ENCODE peak calls at places on chromosomes 6 and 20, in nine cellular contexts. One of them, this sample, is unnamed. For H3K4me1, the result is how much of the 10 kb centered on the place peaks cover.

GRCh38 chr6:121086876-121087275 is 247.4 kb downstream of the TBC1D32 start:
- DNase-seq in cardiac muscle cell: no peak
- DNase-seq in stomach: no peak
- DNase-seq in left ventricle myocardium inferior: no peak
- DNase-seq in tibial nerve: no peak
- DNase-seq in right atrium auricular region: no peak
- DNase-seq in breast epithelium: no peak
- DNase-seq in CD8-positive, alpha-beta T cell: no peak
- DNase-seq in HCT116: no peak
- DNase-seq in this sample: no peak

GRCh38 chr6:106783631-106784566 is 154.5 kb downstream of the QRSL1 start:
- DNase-seq in breast epithelium: no peak
- DNase-seq in CD8-positive, alpha-beta T cell: no peak
- DNase-seq in left ventricle myocardium inferior: no peak
- DNase-seq in stomach: no peak
- DNase-seq in tibial nerve: no peak
- DNase-seq in cardiac muscle cell: no peak
- DNase-seq in HCT116: no peak
- DNase-seq in right atrium auricular region: no peak
- DNase-seq in this sample: no peak

GRCh38 chr6:28165566-28165965 is 23.9 kb downstream of the ZKSCAN8 start:
- DNase-seq in tibial nerve: no peak
- DNase-seq in left ventricle myocardium inferior: no peak
- DNase-seq in cardiac muscle cell: no peak
- DNase-seq in CD8-positive, alpha-beta T cell: no peak
- DNase-seq in right atrium auricular region: no peak
- DNase-seq in stomach: no peak
- DNase-seq in HCT116: no peak
- DNase-seq in breast epithelium: no peak
- DNase-seq in this sample: no peak

GRCh38 chr6:6614096-6614964 is 25.8 kb downstream of the LY86 start:
- DNase-seq in left ventricle myocardium inferior: no peak
- DNase-seq in CD8-positive, alpha-beta T cell: peak
- DNase-seq in right atrium auricular region: peak
- DNase-seq in stomach: no peak
- DNase-seq in tibial nerve: no peak
- DNase-seq in breast epithelium: peak
- DNase-seq in cardiac muscle cell: no peak
- DNase-seq in HCT116: no peak
- DNase-seq in this sample: peak

GRCh38 chr6:33017024-33017423 is 7.6 kb upstream of the HLA-DOA start:
- DNase-seq in cardiac muscle cell: no peak
- DNase-seq in tibial nerve: no peak
- DNase-seq in HCT116: no peak
- DNase-seq in right atrium auricular region: no peak
- DNase-seq in CD8-positive, alpha-beta T cell: no peak
- DNase-seq in breast epithelium: no peak
- DNase-seq in left ventricle myocardium inferior: no peak
- DNase-seq in stomach: no peak
- DNase-seq in this sample: no peak

GRCh38 chr6:100343678-100344077 is 121.0 kb downstream of the SIM1 start:
- DNase-seq in stomach: no peak
- DNase-seq in tibial nerve: no peak
- DNase-seq in left ventricle myocardium inferior: no peak
- DNase-seq in CD8-positive, alpha-beta T cell: no peak
- DNase-seq in breast epithelium: no peak
- DNase-seq in HCT116: no peak
- DNase-seq in cardiac muscle cell: no peak
- DNase-seq in right atrium auricular region: no peak
- DNase-seq in this sample: no peak

GRCh38 chr6:7580537-7580926 is 9.5 kb upstream of the SNRNP48 start:
- DNase-seq in breast epithelium: no peak
- DNase-seq in tibial nerve: no peak
- DNase-seq in right atrium auricular region: no peak
- DNase-seq in CD8-positive, alpha-beta T cell: no peak
- DNase-seq in HCT116: no peak
- DNase-seq in stomach: no peak
- DNase-seq in cardiac muscle cell: no peak
- DNase-seq in left ventricle myocardium inferior: no peak
- DNase-seq in this sample: no peak

GRCh38 chr6:74899416-74899815 is 306.4 kb downstream of the COL12A1 start:
- DNase-seq in CD8-positive, alpha-beta T cell: no peak
- DNase-seq in tibial nerve: no peak
- DNase-seq in left ventricle myocardium inferior: no peak
- DNase-seq in HCT116: no peak
- DNase-seq in right atrium auricular region: no peak
- DNase-seq in breast epithelium: no peak
- DNase-seq in cardiac muscle cell: no peak
- DNase-seq in stomach: no peak
- DNase-seq in this sample: no peak

GRCh38 chr6:1475169-1475568 is 85.8 kb downstream of the FOXF2 start:
- DNase-seq in tibial nerve: no peak
- DNase-seq in HCT116: no peak
- DNase-seq in stomach: no peak
- DNase-seq in CD8-positive, alpha-beta T cell: no peak
- DNase-seq in right atrium auricular region: no peak
- DNase-seq in breast epithelium: no peak
- DNase-seq in cardiac muscle cell: no peak
- DNase-seq in left ventricle myocardium inferior: no peak
- DNase-seq in this sample: no peak

GRCh38 chr6:5379647-5380242 is 118.4 kb downstream of the FARS2 start:
- DNase-seq in stomach: no peak
- DNase-seq in breast epithelium: no peak
- DNase-seq in cardiac muscle cell: peak
- DNase-seq in left ventricle myocardium inferior: no peak
- DNase-seq in CD8-positive, alpha-beta T cell: no peak
- DNase-seq in right atrium auricular region: no peak
- DNase-seq in tibial nerve: no peak
- DNase-seq in HCT116: peak
- DNase-seq in this sample: no peak

GRCh38 chr6:104640141-104640700 is 219.5 kb downstream of the HACE1 start:
- DNase-seq in stomach: no peak
- DNase-seq in right atrium auricular region: no peak
- DNase-seq in left ventricle myocardium inferior: no peak
- DNase-seq in CD8-positive, alpha-beta T cell: no peak
- DNase-seq in HCT116: no peak
- DNase-seq in cardiac muscle cell: no peak
- DNase-seq in tibial nerve: no peak
- DNase-seq in breast epithelium: no peak
- DNase-seq in this sample: no peak

GRCh38 chr6:49766762-49767161 is 20.3 kb downstream of the PGK2 start:
- DNase-seq in right atrium auricular region: no peak
- DNase-seq in left ventricle myocardium inferior: no peak
- DNase-seq in HCT116: no peak
- DNase-seq in cardiac muscle cell: no peak
- DNase-seq in breast epithelium: no peak
- DNase-seq in CD8-positive, alpha-beta T cell: no peak
- DNase-seq in stomach: no peak
- DNase-seq in tibial nerve: no peak
- DNase-seq in this sample: no peak

GRCh38 chr6:2396856-2397640 is 151.6 kb upstream of the GMDS start:
- DNase-seq in tibial nerve: no peak
- DNase-seq in cardiac muscle cell: no peak
- DNase-seq in left ventricle myocardium inferior: peak
- DNase-seq in right atrium auricular region: peak
- DNase-seq in HCT116: no peak
- DNase-seq in breast epithelium: peak
- DNase-seq in stomach: no peak
- DNase-seq in CD8-positive, alpha-beta T cell: no peak
- DNase-seq in this sample: no peak

GRCh38 chr20:23032056-23032455 is 3.1 kb upstream of the SSTR4 start:
- DNase-seq in left ventricle myocardium inferior: no peak
- DNase-seq in right atrium auricular region: no peak
- DNase-seq in stomach: no peak
- DNase-seq in CD8-positive, alpha-beta T cell: no peak
- DNase-seq in tibial nerve: no peak
- DNase-seq in HCT116: no peak
- DNase-seq in breast epithelium: no peak
- DNase-seq in cardiac muscle cell: peak
- DNase-seq in this sample: no peak

GRCh38 chr20:23035731-23036130 is 619 bp downstream of the SSTR4 start:
- DNase-seq in tibial nerve: no peak
- DNase-seq in CD8-positive, alpha-beta T cell: no peak
- DNase-seq in right atrium auricular region: no peak
- DNase-seq in stomach: no peak
- DNase-seq in HCT116: no peak
- DNase-seq in cardiac muscle cell: no peak
- DNase-seq in breast epithelium: no peak
- DNase-seq in left ventricle myocardium inferior: no peak
- DNase-seq in this sample: no peak

GRCh38 chr20:23032679-23033078 is 2.4 kb upstream of the SSTR4 start:
- DNase-seq in tibial nerve: no peak
- DNase-seq in HCT116: no peak
- DNase-seq in left ventricle myocardium inferior: no peak
- DNase-seq in breast epithelium: no peak
- DNase-seq in right atrium auricular region: no peak
- DNase-seq in CD8-positive, alpha-beta T cell: no peak
- DNase-seq in stomach: no peak
- DNase-seq in cardiac muscle cell: no peak
- DNase-seq in this sample: no peak

GRCh38 chr20:23034721-23035671 is at the start of gene SSTR4:
- DNase-seq in right atrium auricular region: no peak
- DNase-seq in CD8-positive, alpha-beta T cell: no peak
- DNase-seq in left ventricle myocardium inferior: no peak
- DNase-seq in cardiac muscle cell: peak
- DNase-seq in stomach: no peak
- DNase-seq in breast epithelium: no peak
- DNase-seq in HCT116: no peak
- DNase-seq in tibial nerve: no peak
- DNase-seq in this sample: no peak

GRCh38 chr20:23033918-23034317 is 1.2 kb upstream of the SSTR4 start:
- DNase-seq in breast epithelium: no peak
- DNase-seq in left ventricle myocardium inferior: no peak
- DNase-seq in stomach: no peak
- DNase-seq in cardiac muscle cell: no peak
- DNase-seq in tibial nerve: no peak
- DNase-seq in right atrium auricular region: no peak
- DNase-seq in HCT116: no peak
- DNase-seq in CD8-positive, alpha-beta T cell: no peak
- DNase-seq in this sample: no peak
- H3K27ac ChIP-seq in breast epithelium: no peak
- H3K27ac ChIP-seq in left ventricle myocardium inferior: no peak
- H3K27ac ChIP-seq in stomach: no peak
- H3K27ac ChIP-seq in cardiac muscle cell: no peak
- H3K27ac ChIP-seq in tibial nerve: no peak
- H3K27ac ChIP-seq in right atrium auricular region: no peak
- H3K27ac ChIP-seq in HCT116: no peak
- H3K27ac ChIP-seq in CD8-positive, alpha-beta T cell: no peak
- H3K27ac ChIP-seq in this sample: no peak

DNA sequence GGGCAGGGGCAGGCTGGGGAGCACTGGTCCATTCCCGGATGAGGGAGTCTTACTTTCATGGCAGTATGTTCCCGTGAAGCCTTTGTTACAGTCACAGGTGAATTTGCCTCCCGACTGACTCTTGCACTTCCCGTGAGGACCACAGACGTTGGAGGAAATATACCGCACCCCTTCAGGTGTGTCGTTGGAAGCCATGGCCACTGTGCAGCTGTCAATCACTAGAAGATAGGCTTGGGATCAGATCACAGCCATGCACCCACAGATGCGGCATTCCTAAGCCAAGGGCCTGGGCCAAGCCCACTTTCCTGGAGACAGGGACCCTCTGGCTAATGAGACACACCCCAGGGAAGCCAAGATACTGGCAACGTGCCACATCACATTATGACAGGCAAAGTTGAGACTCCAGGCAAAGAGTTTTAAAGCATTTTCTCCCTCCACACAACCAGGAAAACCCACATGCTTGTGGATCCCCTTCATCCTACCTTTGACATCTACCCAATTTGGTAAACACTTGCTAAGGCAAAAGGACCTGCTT is 26.8 kb downstream of the JAG1 start:
- DNase-seq in cardiac muscle cell: no peak
- DNase-seq in HCT116: no peak
- DNase-seq in right atrium auricular region: no peak
- DNase-seq in breast epithelium: no peak
- DNase-seq in stomach: no peak
- DNase-seq in left ventricle myocardium inferior: no peak
- DNase-seq in CD8-positive, alpha-beta T cell: no peak
- DNase-seq in tibial nerve: no peak
- DNase-seq in this sample: peak
- H3K4me1 ChIP-seq in cardiac muscle cell: under half
- H3K4me1 ChIP-seq in HCT116: under half
- H3K4me1 ChIP-seq in right atrium auricular region: under half
- H3K4me1 ChIP-seq in breast epithelium: under half
- H3K4me1 ChIP-seq in stomach: under half
- H3K4me1 ChIP-seq in left ventricle myocardium inferior: half or more
- H3K4me1 ChIP-seq in CD8-positive, alpha-beta T cell: under half
- H3K4me1 ChIP-seq in tibial nerve: under half
- H3K4me1 ChIP-seq in this sample: under half

GRCh38 chr6:144378437-144378836 is 93.3 kb downstream of the UTRN start:
- DNase-seq in tibial nerve: no peak
- DNase-seq in CD8-positive, alpha-beta T cell: no peak
- DNase-seq in cardiac muscle cell: no peak
- DNase-seq in left ventricle myocardium inferior: no peak
- DNase-seq in stomach: no peak
- DNase-seq in HCT116: no peak
- DNase-seq in breast epithelium: no peak
- DNase-seq in right atrium auricular region: no peak
- DNase-seq in this sample: no peak

GRCh38 chr6:144372611-144373010 is 87.5 kb downstream of the UTRN start:
- DNase-seq in cardiac muscle cell: no peak
- DNase-seq in right atrium auricular region: no peak
- DNase-seq in tibial nerve: no peak
- DNase-seq in CD8-positive, alpha-beta T cell: no peak
- DNase-seq in stomach: no peak
- DNase-seq in HCT116: no peak
- DNase-seq in left ventricle myocardium inferior: no peak
- DNase-seq in breast epithelium: no peak
- DNase-seq in this sample: no peak

GRCh38 chr6:144379356-144379755 is 94.2 kb downstream of the UTRN start:
- DNase-seq in left ventricle myocardium inferior: no peak
- DNase-seq in HCT116: no peak
- DNase-seq in right atrium auricular region: no peak
- DNase-seq in tibial nerve: no peak
- DNase-seq in breast epithelium: no peak
- DNase-seq in cardiac muscle cell: no peak
- DNase-seq in stomach: no peak
- DNase-seq in CD8-positive, alpha-beta T cell: no peak
- DNase-seq in this sample: no peak

GRCh38 chr6:144373195-144373594 is 88.1 kb downstream of the UTRN start:
- DNase-seq in breast epithelium: no peak
- DNase-seq in right atrium auricular region: no peak
- DNase-seq in left ventricle myocardium inferior: no peak
- DNase-seq in tibial nerve: no peak
- DNase-seq in stomach: no peak
- DNase-seq in CD8-positive, alpha-beta T cell: no peak
- DNase-seq in HCT116: no peak
- DNase-seq in cardiac muscle cell: no peak
- DNase-seq in this sample: no peak

GRCh38 chr6:144377586-144377985 is 92.5 kb downstream of the UTRN start:
- DNase-seq in left ventricle myocardium inferior: no peak
- DNase-seq in breast epithelium: no peak
- DNase-seq in right atrium auricular region: no peak
- DNase-seq in CD8-positive, alpha-beta T cell: no peak
- DNase-seq in HCT116: no peak
- DNase-seq in tibial nerve: no peak
- DNase-seq in stomach: no peak
- DNase-seq in cardiac muscle cell: no peak
- DNase-seq in this sample: no peak
- H3K27ac ChIP-seq in left ventricle myocardium inferior: peak
- H3K27ac ChIP-seq in breast epithelium: peak
- H3K27ac ChIP-seq in right atrium auricular region: no peak
- H3K27ac ChIP-seq in CD8-positive, alpha-beta T cell: no peak
- H3K27ac ChIP-seq in HCT116: no peak
- H3K27ac ChIP-seq in tibial nerve: no peak
- H3K27ac ChIP-seq in stomach: peak
- H3K27ac ChIP-seq in cardiac muscle cell: no peak
- H3K27ac ChIP-seq in this sample: peak

GRCh38 chr20:31731321-31731717 is 7.8 kb upstream of the TPX2 start:
- DNase-seq in breast epithelium: no peak
- DNase-seq in CD8-positive, alpha-beta T cell: no peak
- DNase-seq in HCT116: no peak
- DNase-seq in cardiac muscle cell: no peak
- DNase-seq in stomach: no peak
- DNase-seq in right atrium auricular region: no peak
- DNase-seq in left ventricle myocardium inferior: no peak
- DNase-seq in tibial nerve: no peak
- DNase-seq in this sample: no peak
- H3K4me1 ChIP-seq in breast epithelium: under half
- H3K4me1 ChIP-seq in CD8-positive, alpha-beta T cell: under half
- H3K4me1 ChIP-seq in HCT116: under half
- H3K4me1 ChIP-seq in cardiac muscle cell: under half
- H3K4me1 ChIP-seq in stomach: under half
- H3K4me1 ChIP-seq in right atrium auricular region: under half
- H3K4me1 ChIP-seq in left ventricle myocardium inferior: under half
- H3K4me1 ChIP-seq in tibial nerve: under half
- H3K4me1 ChIP-seq in this sample: under half